ENCODE peak calls at places on chromosomes 2 and 18, in four cellular contexts. One of them, this sample, is unnamed.

GRCh38 chr2:10720306-10720705 is 1.1 kb upstream of the ATP6V1C2 start:
- DNase-seq in Daoy: no peak
- DNase-seq in Kasumi-1: no peak
- DNase-seq in GM10248: no peak
- DNase-seq in this sample: no peak

GRCh38 chr2:230202430-230203109 is 17.2 kb downstream of the SP110 start:
- DNase-seq in Daoy: no peak
- DNase-seq in Kasumi-1: no peak
- DNase-seq in GM10248: peak
- DNase-seq in this sample: no peak

GRCh38 chr2:68660658-68661057 is 17.3 kb downstream of the PROKR1 start:
- DNase-seq in Daoy: no peak
- DNase-seq in Kasumi-1: no peak
- DNase-seq in GM10248: no peak
- DNase-seq in this sample: no peak

GRCh38 chr2:150621800-150622199 is 134.3 kb upstream of the RND3 start:
- DNase-seq in Daoy: peak
- DNase-seq in Kasumi-1: no peak
- DNase-seq in GM10248: no peak
- DNase-seq in this sample: no peak

GRCh38 chr2:48269126-48269822 is 260.7 kb upstream of the STON1 start:
- DNase-seq in Daoy: no peak
- DNase-seq in Kasumi-1: no peak
- DNase-seq in GM10248: no peak
- DNase-seq in this sample: no peak

GRCh38 chr2:70716131-70716766 is 51.8 kb downstream of the ADD2 start:
- DNase-seq in Daoy: no peak
- DNase-seq in Kasumi-1: no peak
- DNase-seq in GM10248: no peak
- DNase-seq in this sample: peak

GRCh38 chr2:220504890-220505564 is 877.6 kb downstream of the SLC4A3 start:
- DNase-seq in Daoy: peak
- DNase-seq in Kasumi-1: no peak
- DNase-seq in GM10248: no peak
- DNase-seq in this sample: no peak

GRCh38 chr18:79644006-79644665 is 35.5 kb upstream of the CTDP1 start:
- DNase-seq in Daoy: peak
- DNase-seq in Kasumi-1: peak
- DNase-seq in GM10248: peak
- DNase-seq in this sample: peak

GRCh38 chr2:25041307-25041927 is 459 bp upstream of the EFR3B start:
- DNase-seq in Daoy: peak
- DNase-seq in Kasumi-1: no peak
- DNase-seq in GM10248: no peak
- DNase-seq in this sample: peak

GRCh38 chr2:171281116-171281515 is 120.4 kb upstream of the TLK1 start:
- DNase-seq in Daoy: no peak
- DNase-seq in Kasumi-1: no peak
- DNase-seq in GM10248: no peak
- DNase-seq in this sample: no peak

GRCh38 chr2:106977707-106978106 is 91.7 kb upstream of the ST6GAL2 start:
- DNase-seq in Daoy: no peak
- DNase-seq in Kasumi-1: no peak
- DNase-seq in GM10248: no peak
- DNase-seq in this sample: no peak

GRCh38 chr2:15801904-15802303 is 138.4 kb upstream of the MYCN start:
- DNase-seq in Daoy: no peak
- DNase-seq in Kasumi-1: no peak
- DNase-seq in GM10248: no peak
- DNase-seq in this sample: no peak

GRCh38 chr2:64838817-64839216 is 150.4 kb upstream of the SLC1A4 start:
- DNase-seq in Daoy: peak
- DNase-seq in Kasumi-1: no peak
- DNase-seq in GM10248: no peak
- DNase-seq in this sample: no peak

GRCh38 chr2:47404356-47404755 is 1.4 kb downstream of the MSH2 start:
- DNase-seq in Daoy: no peak
- DNase-seq in Kasumi-1: no peak
- DNase-seq in GM10248: no peak
- DNase-seq in this sample: no peak

GRCh38 chr18:59172664-59173249 is 33.1 kb downstream of the SEC11C start:
- DNase-seq in Daoy: no peak
- DNase-seq in Kasumi-1: peak
- DNase-seq in GM10248: no peak
- DNase-seq in this sample: no peak

GRCh38 chr2:128644156-128644555 is 325.5 kb upstream of the HS6ST1 start:
- DNase-seq in Daoy: no peak
- DNase-seq in Kasumi-1: no peak
- DNase-seq in GM10248: no peak
- DNase-seq in this sample: no peak

GRCh38 chr2:99821572-99822369 is 320.6 kb downstream of the AFF3 start:
- DNase-seq in Daoy: peak
- DNase-seq in Kasumi-1: no peak
- DNase-seq in GM10248: no peak
- DNase-seq in this sample: no peak

GRCh38 chr2:132668986-132669853 is 785 bp downstream of the LYPD1 start:
- DNase-seq in Daoy: peak
- DNase-seq in Kasumi-1: no peak
- DNase-seq in GM10248: no peak
- DNase-seq in this sample: no peak

GRCh38 chr2:70403267-70404053 is 101.6 kb upstream of the FAM136A start:
- DNase-seq in Daoy: peak
- DNase-seq in Kasumi-1: no peak
- DNase-seq in GM10248: no peak
- DNase-seq in this sample: peak

GRCh38 chr18:68440433-68440832 is 274.5 kb downstream of the TMX3 start:
- DNase-seq in Daoy: no peak
- DNase-seq in Kasumi-1: no peak
- DNase-seq in GM10248: no peak
- DNase-seq in this sample: no peak

GRCh38 chr2:31992934-31993333 is 17.9 kb downstream of the MEMO1 start:
- DNase-seq in Daoy: no peak
- DNase-seq in Kasumi-1: no peak
- DNase-seq in GM10248: no peak
- DNase-seq in this sample: no peak

GRCh38 chr2:204389122-204389521 is 156.2 kb upstream of the PARD3B start:
- DNase-seq in Daoy: no peak
- DNase-seq in Kasumi-1: no peak
- DNase-seq in GM10248: no peak
- DNase-seq in this sample: no peak

GRCh38 chr2:139744273-139744672 is 964.1 kb upstream of the NXPH2 start:
- DNase-seq in Daoy: no peak
- DNase-seq in Kasumi-1: no peak
- DNase-seq in GM10248: no peak
- DNase-seq in this sample: no peak

GRCh38 chr2:55097462-55098410 is 47.5 kb upstream of the RTN4 start:
- DNase-seq in Daoy: no peak
- DNase-seq in Kasumi-1: no peak
- DNase-seq in GM10248: no peak
- DNase-seq in this sample: no peak

GRCh38 chr2:216696751-216697560 is 1.6 kb upstream of the IGFBP5 start:
- DNase-seq in Daoy: peak
- DNase-seq in Kasumi-1: peak
- DNase-seq in GM10248: no peak
- DNase-seq in this sample: peak

GRCh38 chr2:20674974-20675679 is 8.2 kb downstream of the GDF7 start:
- DNase-seq in Daoy: peak
- DNase-seq in Kasumi-1: no peak
- DNase-seq in GM10248: no peak
- DNase-seq in this sample: no peak

GRCh38 chr18:48662021-48662661 is 123.3 kb downstream of the CTIF start:
- DNase-seq in Daoy: peak
- DNase-seq in Kasumi-1: peak
- DNase-seq in GM10248: no peak
- DNase-seq in this sample: no peak

GRCh38 chr2:128016620-128017019 is 11.2 kb downstream of the SAP130 start:
- DNase-seq in Daoy: no peak
- DNase-seq in Kasumi-1: no peak
- DNase-seq in GM10248: no peak
- DNase-seq in this sample: no peak

GRCh38 chr2:119678021-119678656 is 862 bp upstream of the TMEM177 start:
- DNase-seq in Daoy: no peak
- DNase-seq in Kasumi-1: no peak
- DNase-seq in GM10248: no peak
- DNase-seq in this sample: no peak

GRCh38 chr2:176085861-176086771 is 2.4 kb upstream of the EVX2 start:
- DNase-seq in Daoy: peak
- DNase-seq in Kasumi-1: peak
- DNase-seq in GM10248: no peak
- DNase-seq in this sample: peak